ENCODE peak calls at places on chromosomes 4 and X, in four cellular contexts. P, V, O and Q are unnamed samples.

GRCh38 chr4:184649971-184650855 is 675 bp downstream of the PRIMPOL start:
- DNase-seq in V (no peak), O (no peak), P (no peak), Q (no peak)

GRCh38 chr4:108774809-108775530 is 12.1 kb upstream of the ETNPPL start:
- DNase-seq in P (no peak), V (no peak), O (peak; percentile 80), Q (peak; percentile 61)

GRCh38 chr4:3224971-3225850 is 23.7 kb upstream of the MSANTD1 start:
- DNase-seq in O (peak; percentile 10), V (no peak), P (no peak), Q (no peak)

GRCh38 chrX:70172226-70172625 is 5.1 kb upstream of the DGAT2L6 start:
- DNase-seq in O (no peak), V (no peak), P (no peak), Q (no peak)

GRCh38 chrX:110450050-110450449 is 91.4 kb downstream of the RTL9 start:
- DNase-seq in P (peak; percentile 43), V (peak; percentile 72), O (peak; percentile 79), Q (peak; percentile 66)

GRCh38 chr4:18935956-18936355 is 914.4 kb upstream of the LCORL start:
- DNase-seq in O (no peak), V (no peak), P (no peak), Q (no peak)

GRCh38 chr4:7000421-7001176 is 42.6 kb upstream of the TADA2B start:
- DNase-seq in P (no peak), O (no peak), V (no peak), Q (peak; percentile 58)

GRCh38 chr4:76596713-76597112 is 161.7 kb downstream of the SHROOM3 start:
- DNase-seq in V (no peak), P (no peak), O (no peak), Q (no peak)

GRCh38 chr4:55311792-55312490 is 34.1 kb upstream of the SRD5A3 start:
- DNase-seq in P (no peak), V (no peak), O (no peak), Q (no peak)

GRCh38 chr4:108828620-108829019 is 65.8 kb upstream of the ETNPPL start:
- DNase-seq in P (no peak), O (no peak), V (no peak), Q (no peak)

GRCh38 chr4:86961605-86962295 is 26.9 kb downstream of the AFF1 start:
- DNase-seq in O (no peak), P (no peak), V (peak; percentile 59), Q (no peak)

GRCh38 chr4:165873298-165874071 is 448 bp downstream of the TLL1 start:
- DNase-seq in P (peak; percentile 17), O (peak; percentile 43), V (peak; percentile 18), Q (peak; percentile 86)

GRCh38 chr4:135966936-135967335 is 1565.4 kb downstream of the PCDH18 start:
- DNase-seq in O (no peak), V (no peak), P (no peak), Q (no peak)

GRCh38 chr4:116705466-116705865 is 379.9 kb downstream of the TRAM1L1 start:
- DNase-seq in V (no peak), P (no peak), O (no peak), Q (no peak)

GRCh38 chr4:116702949-116703348 is 382.4 kb downstream of the TRAM1L1 start:
- DNase-seq in V (no peak), O (no peak), P (no peak), Q (no peak)
- TF ChIP-seq CTCF in V (no peak), O (no peak), P (no peak), Q (no peak)

GRCh38 chr4:151760713-151761661 is at the start of gene GATB:
- DNase-seq in V (peak; percentile 94), P (peak; percentile 85), O (peak; percentile 92), Q (peak; percentile 98)
- TF ChIP-seq POLR2A in V (peak; percentile 40), P (no peak), O (peak; percentile 87), Q (no peak)

GRCh38 chrX:64427281-64427680 is 32.0 kb upstream of the MTMR8 start:
- DNase-seq in V (no peak), P (no peak), O (no peak), Q (no peak)
- TF ChIP-seq CTCF in V (no peak), P (no peak), O (no peak), Q (no peak)

DNA sequence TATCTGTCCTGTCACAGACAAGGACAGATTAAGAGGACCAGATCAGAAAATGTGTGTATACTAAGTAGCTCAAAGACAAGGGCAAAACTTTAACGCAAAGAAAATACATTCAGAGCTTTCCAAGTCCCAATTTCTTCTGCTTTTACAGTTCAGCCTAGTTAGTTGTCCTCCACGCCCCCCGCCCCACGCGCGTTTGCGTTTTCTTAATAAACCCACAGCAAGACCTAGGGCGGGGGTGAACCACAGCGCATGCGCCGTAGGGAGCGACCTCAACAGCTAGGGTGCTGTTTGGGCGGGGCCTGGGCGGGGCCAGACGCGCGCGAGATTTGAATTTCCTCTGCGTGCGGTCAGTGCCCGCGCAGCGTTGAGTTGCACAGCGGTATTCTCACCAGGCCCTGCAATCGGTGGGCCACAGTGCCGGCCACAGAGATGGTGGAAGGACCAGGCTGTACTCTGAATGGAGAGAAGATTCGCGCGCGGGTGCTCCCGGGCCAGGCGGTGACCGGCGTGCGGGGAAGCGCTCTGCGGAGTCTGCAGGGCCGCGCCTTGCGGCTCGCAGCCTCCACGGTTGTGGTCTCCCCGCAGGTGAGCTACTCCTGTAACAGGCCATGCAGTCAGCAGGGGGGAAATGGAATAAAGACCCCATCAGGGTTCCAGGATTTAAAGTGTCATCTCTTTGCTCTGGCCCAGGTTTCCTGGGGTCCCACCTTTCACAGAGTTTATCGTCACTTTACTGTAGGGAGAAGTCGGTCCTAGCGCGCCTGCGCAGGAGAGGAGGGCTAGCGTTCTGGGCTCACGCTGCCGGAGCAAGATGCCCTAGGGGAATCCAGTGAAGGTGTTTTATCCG is at the start of gene NEIL3:
- DNase-seq in V (peak; percentile 78), O (peak; percentile 93), P (peak; percentile 70), Q (peak; percentile 96)
- TF ChIP-seq POLR2A in V (no peak), O (no peak), P (no peak), Q (no peak)